ENCODE peak calls at places on chromosome 3, in five cellular contexts. H, J, Z, V and U are unnamed samples.

GRCh38 chr3:5634411-5634810 is 446.9 kb downstream of the EDEM1 start:
- DNase-seq in Z (no peak), V (no peak), H (peak), J (no peak), U (no peak)

GRCh38 chr3:137766069-137766960 is 2.2 kb downstream of the SOX14 start:
- DNase-seq in V (no peak), Z (no peak), H (peak), J (no peak), U (no peak)

GRCh38 chr3:52128118-52128683 is 26.0 kb downstream of the POC1A start:
- DNase-seq in Z (no peak), V (no peak), H (no peak), J (peak), U (peak)

GRCh38 chr3:4224331-4224730 is 78.8 kb upstream of the SETMAR start:
- DNase-seq in V (no peak), J (no peak), Z (no peak), H (no peak), U (no peak)

GRCh38 chr3:39281533-39281932 is 1.7 kb upstream of the CX3CR1 start:
- DNase-seq in J (no peak), V (no peak), H (no peak), Z (no peak), U (no peak)

GRCh38 chr3:76222115-76222652 is 436.8 kb upstream of the ZNF717 start:
- DNase-seq in V (no peak), H (no peak), J (no peak), Z (no peak), U (no peak)

GRCh38 chr3:146277953-146278631 is 27.2 kb upstream of the PLSCR4 start:
- DNase-seq in J (peak), H (no peak), Z (no peak), V (no peak), U (no peak)

GRCh38 chr3:157116017-157116416 is 43.9 kb downstream of the CCNL1 start:
- DNase-seq in H (no peak), J (no peak), V (no peak), Z (no peak), U (no peak)

GRCh38 chr3:73786346-73786807 is 161.6 kb upstream of the PDZRN3 start:
- DNase-seq in J (peak), V (no peak), Z (no peak), H (no peak), U (no peak)

GRCh38 chr3:30357897-30358296 is 248.5 kb upstream of the TGFBR2 start:
- DNase-seq in H (no peak), V (no peak), J (no peak), Z (no peak), U (peak)